ENCODE peak calls at places on chromosomes 13 and 19, in eight cellular contexts. S is A549; P is NCI-H460; U is central memory CD4-positive, alpha-beta T cell; O is activated CD8-positive, alpha-beta memory T cell treated with anti-CD3 and anti-CD28 coated beads for 1 hour; Q is lower lobe of right lung; E is activated CD4-positive, alpha-beta T cell treated with anti-CD3 and anti-CD28 coated beads for 48 hours; I is brain microvascular endothelial cell. W is an unnamed sample.

GRCh38 chr13:30615851-30616311 is 1.8 kb upstream of the USPL1 start:
- DNase-seq in S (no peak), E (no peak), Q (no peak), O (no peak), I (no peak), P (no peak), U (peak; percentile 37), W (no peak)

GRCh38 chr13:109348514-109349340 is 437.7 kb downstream of the IRS2 start:
- DNase-seq in E (no peak), O (no peak), I (no peak), S (peak; percentile 10), P (peak; percentile 4), U (no peak), Q (no peak), W (no peak)

GRCh38 chr19:40302224-40303011 is 17.3 kb upstream of the AKT2 start:
- DNase-seq in S (no peak), I (no peak), Q (no peak), U (no peak), O (no peak), P (no peak), E (no peak), W (no peak)

GRCh38 chr13:31595568-31595967 is 143.8 kb upstream of the RXFP2 start:
- DNase-seq in U (no peak), S (no peak), Q (no peak), O (no peak), I (no peak), E (no peak), P (no peak), W (no peak)

GRCh38 chr19:55617426-55617825 is 6.9 kb downstream of the ZNF784 start:
- DNase-seq in I (no peak), S (no peak), P (no peak), U (no peak), O (no peak), Q (no peak), E (no peak), W (no peak)

GRCh38 chr19:16001481-16002312 is 52.9 kb downstream of the OR10H4 start:
- DNase-seq in I (peak; percentile 54), U (peak; percentile 23), O (no peak), P (no peak), E (peak; percentile 63), S (no peak), Q (no peak), W (no peak)

GRCh38 chr19:50745221-50745620 is 22.1 kb downstream of the CLEC11A start:
- DNase-seq in E (no peak), Q (no peak), O (no peak), U (no peak), P (no peak), I (no peak), S (no peak), W (no peak)

GRCh38 chr13:98206946-98207345 is 29.9 kb upstream of the RNF113B start:
- DNase-seq in P (no peak), O (no peak), S (no peak), E (no peak), U (no peak), Q (no peak), I (peak; percentile 91), W (no peak)

GRCh38 chr13:109088528-109088927 is 459.1 kb downstream of the MYO16 start:
- DNase-seq in S (no peak), O (no peak), P (no peak), E (no peak), I (no peak), U (no peak), Q (no peak), W (no peak)

GRCh38 chr19:13850910-13851753 is 25.8 kb upstream of the NANOS3 start:
- DNase-seq in P (peak; percentile 82), Q (peak; percentile 91), O (no peak), U (peak; percentile 35), E (peak; percentile 54), S (peak; percentile 95), I (peak; percentile 92), W (no peak)

GRCh38 chr13:85997587-85997986 is 198.4 kb upstream of the SLITRK6 start:
- DNase-seq in Q (no peak), O (no peak), I (no peak), E (no peak), S (peak; percentile 54), P (no peak), U (no peak), W (no peak)

GRCh38 chr13:79802389-79803140 is 321.6 kb downstream of the NDFIP2 start:
- DNase-seq in I (no peak), O (no peak), Q (no peak), S (no peak), P (no peak), E (no peak), U (no peak), W (no peak)

GRCh38 chr13:51230473-51231105 is 8.4 kb downstream of the FAM124A start:
- DNase-seq in E (no peak), O (no peak), S (no peak), U (no peak), Q (no peak), I (peak; percentile 7), P (no peak), W (no peak)

GRCh38 chr13:73857106-73857505 is 277.1 kb downstream of the KLF12 start:
- DNase-seq in O (no peak), Q (no peak), U (no peak), I (no peak), S (no peak), E (no peak), P (no peak), W (no peak)

GRCh38 chr13:112960671-112961070 is 8.3 kb upstream of the MCF2L start:
- DNase-seq in S (no peak), U (no peak), Q (no peak), I (no peak), P (no peak), E (no peak), O (no peak), W (no peak)